ENCODE peak calls at places on chromosomes 13 and 19, in six cellular contexts. R, N, C, M, D and H are unnamed samples.

GRCh38 chr19:36707134-36707533 is 19.7 kb downstream of the ZNF567 start:
- DNase-seq in R (no peak), N (no peak), C (no peak), M (no peak), D (no peak), H (no peak)

GRCh38 chr13:76271728-76272232 is 614.4 kb downstream of the KCTD12 start:
- DNase-seq in R (no peak), N (peak; percentile 9), C (no peak), M (no peak), D (no peak), H (no peak)

GRCh38 chr19:3061214-3062161 is 807 bp downstream of the TLE5 start:
- DNase-seq in R (peak; percentile 35), N (peak; percentile 38), C (no peak), M (peak; percentile 45), D (no peak), H (no peak)

GRCh38 chr13:36357692-36358091 is 11.5 kb upstream of the SPART start:
- DNase-seq in R (no peak), N (no peak), C (no peak), M (no peak), D (peak; percentile 36), H (no peak)

GRCh38 chr19:51712461-51713081 is 11.2 kb downstream of the HAS1 start:
- DNase-seq in R (no peak), N (peak; percentile 72), C (no peak), M (no peak), D (no peak), H (peak; percentile 39)

GRCh38 chr13:85241045-85241444 is 558.2 kb downstream of the SLITRK6 start:
- DNase-seq in R (no peak), N (peak; percentile 35), C (no peak), M (no peak), D (no peak), H (no peak)

GRCh38 chr13:110676057-110676510 is 29.8 kb downstream of the CARS2 start:
- DNase-seq in R (no peak), N (no peak), C (no peak), M (no peak), D (no peak), H (no peak)

GRCh38 chr19:16456652-16457194 is 15.0 kb downstream of the EPS15L1 start:
- DNase-seq in R (no peak), N (no peak), C (no peak), M (no peak), D (no peak), H (no peak)

GRCh38 chr13:98570929-98571372 is 6.0 kb downstream of the STK24 start:
- DNase-seq in R (no peak), N (peak; percentile 62), C (no peak), M (no peak), D (no peak), H (no peak)

GRCh38 chr13:27797228-27797624 is 4.9 kb downstream of the GSX1 start:
- DNase-seq in R (no peak), N (peak; percentile 58), C (peak; percentile 40), M (no peak), D (no peak), H (no peak)

GRCh38 chr13:104648291-104648690 is 1582.1 kb upstream of the SLC10A2 start:
- DNase-seq in R (no peak), N (no peak), C (no peak), M (no peak), D (no peak), H (no peak)

GRCh38 chr19:35797663-35798062 is 15.0 kb downstream of the PRODH2 start:
- DNase-seq in R (no peak), N (no peak), C (no peak), M (no peak), D (no peak), H (no peak)

GRCh38 chr19:31511696-31512095 is 162.5 kb upstream of the TSHZ3 start:
- DNase-seq in R (no peak), N (no peak), C (no peak), M (no peak), D (no peak), H (no peak)

GRCh38 chr13:35711909-35712308 is 235.4 kb upstream of the MAB21L1 start:
- DNase-seq in R (no peak), N (no peak), C (no peak), M (no peak), D (no peak), H (no peak)

GRCh38 chr13:114027046-114027760 is 53.3 kb upstream of the C13orf46 start:
- DNase-seq in R (no peak), N (no peak), C (no peak), M (no peak), D (no peak), H (no peak)

GRCh38 chr19:48480476-48481190 is 11.5 kb downstream of the CYTH2 start:
- DNase-seq in R (no peak), N (no peak), C (no peak), M (no peak), D (no peak), H (no peak)

GRCh38 chr19:51702103-51702753 is 9.1 kb downstream of the SPACA6 start:
- DNase-seq in R (peak; percentile 24), N (peak; percentile 59), C (no peak), M (no peak), D (peak; percentile 82), H (peak; percentile 47)

GRCh38 chr19:38544569-38545315 is 73.0 kb downstream of the MAP4K1 start:
- DNase-seq in R (no peak), N (no peak), C (no peak), M (no peak), D (no peak), H (no peak)

GRCh38 chr13:30364133-30364532 is 56.8 kb upstream of the KATNAL1 start:
- DNase-seq in R (no peak), N (peak; percentile 8), C (no peak), M (no peak), D (no peak), H (no peak)

GRCh38 chr13:112532837-112533745 is 54.9 kb downstream of the TUBGCP3 start:
- DNase-seq in R (no peak), N (no peak), C (no peak), M (no peak), D (no peak), H (no peak)

GRCh38 chr13:20814224-20814910 is 40.6 kb upstream of the EEF1AKMT1 start:
- DNase-seq in R (no peak), N (peak; percentile 91), C (no peak), M (peak; percentile 40), D (peak; percentile 70), H (no peak)

GRCh38 chr13:51585696-51586095 is 1.4 kb downstream of the WDFY2 start:
- DNase-seq in R (no peak), N (peak; percentile 42), C (no peak), M (no peak), D (no peak), H (no peak)